ENCODE peak calls at places on chromosomes 6 and 20, in seven cellular contexts. One of them, this sample, is unnamed.

GRCh38 chr6:32153252-32153834 is 598 bp upstream of the PPT2 start:
- DNase-seq in H54: no peak
- DNase-seq in occipital lobe: no peak
- DNase-seq in activated gamma-delta T cell treated with anti-CD3 and anti-CD28 coated beads, Interleukin-2, amount 50 U/mL, for 16 hours: no peak
- DNase-seq in prostate gland: no peak
- DNase-seq in AG20443: no peak
- DNase-seq in cardiac muscle cell: no peak
- DNase-seq in this sample: no peak

GRCh38 chr20:14214046-14214445 is 123.4 kb downstream of the FLRT3 start:
- DNase-seq in activated gamma-delta T cell treated with anti-CD3 and anti-CD28 coated beads, Interleukin-2, amount 50 U/mL, for 16 hours: no peak
- DNase-seq in cardiac muscle cell: no peak
- DNase-seq in occipital lobe: no peak
- DNase-seq in H54: no peak
- DNase-seq in prostate gland: no peak
- DNase-seq in AG20443: no peak
- DNase-seq in this sample: no peak

GRCh38 chr6:74734901-74735300 is 471.0 kb downstream of the COL12A1 start:
- DNase-seq in activated gamma-delta T cell treated with anti-CD3 and anti-CD28 coated beads, Interleukin-2, amount 50 U/mL, for 16 hours: no peak
- DNase-seq in AG20443: no peak
- DNase-seq in prostate gland: no peak
- DNase-seq in H54: no peak
- DNase-seq in occipital lobe: no peak
- DNase-seq in cardiac muscle cell: no peak
- DNase-seq in this sample: no peak

GRCh38 chr6:143390278-143390677 is 60.2 kb downstream of the ADAT2 start:
- DNase-seq in prostate gland: no peak
- DNase-seq in activated gamma-delta T cell treated with anti-CD3 and anti-CD28 coated beads, Interleukin-2, amount 50 U/mL, for 16 hours: no peak
- DNase-seq in cardiac muscle cell: no peak
- DNase-seq in occipital lobe: no peak
- DNase-seq in H54: no peak
- DNase-seq in AG20443: no peak
- DNase-seq in this sample: no peak

GRCh38 chr20:13809373-13809772 is 24.5 kb downstream of the NDUFAF5 start:
- DNase-seq in H54: no peak
- DNase-seq in cardiac muscle cell: no peak
- DNase-seq in activated gamma-delta T cell treated with anti-CD3 and anti-CD28 coated beads, Interleukin-2, amount 50 U/mL, for 16 hours: no peak
- DNase-seq in occipital lobe: no peak
- DNase-seq in prostate gland: no peak
- DNase-seq in AG20443: no peak
- DNase-seq in this sample: no peak

GRCh38 chr20:6959900-6960312 is 192.4 kb downstream of the BMP2 start:
- DNase-seq in AG20443: no peak
- DNase-seq in activated gamma-delta T cell treated with anti-CD3 and anti-CD28 coated beads, Interleukin-2, amount 50 U/mL, for 16 hours: no peak
- DNase-seq in prostate gland: no peak
- DNase-seq in cardiac muscle cell: peak
- DNase-seq in H54: no peak
- DNase-seq in occipital lobe: no peak
- DNase-seq in this sample: no peak

GRCh38 chr6:125082931-125083683 is 70.5 kb upstream of the TPD52L1 start:
- DNase-seq in prostate gland: no peak
- DNase-seq in occipital lobe: no peak
- DNase-seq in cardiac muscle cell: no peak
- DNase-seq in activated gamma-delta T cell treated with anti-CD3 and anti-CD28 coated beads, Interleukin-2, amount 50 U/mL, for 16 hours: no peak
- DNase-seq in AG20443: no peak
- DNase-seq in H54: no peak
- DNase-seq in this sample: no peak

GRCh38 chr20:13142143-13142542 is 78.9 kb upstream of the ISM1 start:
- DNase-seq in H54: no peak
- DNase-seq in prostate gland: no peak
- DNase-seq in cardiac muscle cell: no peak
- DNase-seq in AG20443: no peak
- DNase-seq in occipital lobe: no peak
- DNase-seq in activated gamma-delta T cell treated with anti-CD3 and anti-CD28 coated beads, Interleukin-2, amount 50 U/mL, for 16 hours: no peak
- DNase-seq in this sample: no peak

GRCh38 chr6:56655996-56656395 is 13.3 kb upstream of the DST start:
- DNase-seq in occipital lobe: no peak
- DNase-seq in H54: no peak
- DNase-seq in activated gamma-delta T cell treated with anti-CD3 and anti-CD28 coated beads, Interleukin-2, amount 50 U/mL, for 16 hours: no peak
- DNase-seq in prostate gland: no peak
- DNase-seq in AG20443: no peak
- DNase-seq in cardiac muscle cell: peak
- DNase-seq in this sample: no peak

This sample was measured in ureter.